ENCODE peak calls at places on chromosomes 7 and 10, in five cellular contexts. One of them, this sample, is unnamed.

GRCh38 chr7:157459966-157460365 is 123.2 kb downstream of the DNAJB6 start:
- DNase-seq in CD8-positive, alpha-beta memory T cell: no peak
- DNase-seq in heart left ventricle: no peak
- DNase-seq in astrocyte of the spinal cord: no peak
- DNase-seq in A549: no peak
- DNase-seq in this sample: no peak

GRCh38 chr10:34171957-34172527 is 643.1 kb downstream of the PARD3 start:
- DNase-seq in astrocyte of the spinal cord: no peak
- DNase-seq in heart left ventricle: no peak
- DNase-seq in CD8-positive, alpha-beta memory T cell: no peak
- DNase-seq in A549: no peak
- DNase-seq in this sample: no peak

GRCh38 chr10:6269953-6270867 is 67.5 kb downstream of the PFKFB3 start:
- DNase-seq in astrocyte of the spinal cord: no peak
- DNase-seq in CD8-positive, alpha-beta memory T cell: peak
- DNase-seq in A549: no peak
- DNase-seq in heart left ventricle: no peak
- DNase-seq in this sample: peak

GRCh38 chr7:143008007-143008901 is 18.7 kb downstream of the OR9A2 start:
- DNase-seq in astrocyte of the spinal cord: peak
- DNase-seq in heart left ventricle: peak
- DNase-seq in CD8-positive, alpha-beta memory T cell: peak
- DNase-seq in A549: peak
- DNase-seq in this sample: peak

GRCh38 chr7:112176241-112176640 is 30.0 kb downstream of the DOCK4 start:
- DNase-seq in CD8-positive, alpha-beta memory T cell: no peak
- DNase-seq in heart left ventricle: no peak
- DNase-seq in astrocyte of the spinal cord: no peak
- DNase-seq in A549: no peak
- DNase-seq in this sample: no peak

GRCh38 chr7:158602905-158603772 is 15.5 kb upstream of the PTPRN2 start:
- DNase-seq in CD8-positive, alpha-beta memory T cell: no peak
- DNase-seq in A549: peak
- DNase-seq in heart left ventricle: no peak
- DNase-seq in astrocyte of the spinal cord: peak
- DNase-seq in this sample: no peak

GRCh38 chr7:46321556-46322205 is 400.6 kb upstream of the IGFBP3 start:
- DNase-seq in CD8-positive, alpha-beta memory T cell: no peak
- DNase-seq in heart left ventricle: peak
- DNase-seq in A549: peak
- DNase-seq in astrocyte of the spinal cord: peak
- DNase-seq in this sample: no peak

GRCh38 chr7:41010967-41011366 is 691.9 kb downstream of the INHBA start:
- DNase-seq in astrocyte of the spinal cord: no peak
- DNase-seq in A549: no peak
- DNase-seq in heart left ventricle: peak
- DNase-seq in CD8-positive, alpha-beta memory T cell: no peak
- DNase-seq in this sample: no peak

GRCh38 chr7:80284848-80285247 is 150.2 kb downstream of the GNAI1 start:
- DNase-seq in astrocyte of the spinal cord: peak
- DNase-seq in CD8-positive, alpha-beta memory T cell: no peak
- DNase-seq in heart left ventricle: no peak
- DNase-seq in A549: no peak
- DNase-seq in this sample: no peak

GRCh38 chr10:91536101-91536500 is 96.8 kb downstream of the PPP1R3C start:
- DNase-seq in A549: no peak
- DNase-seq in astrocyte of the spinal cord: no peak
- DNase-seq in CD8-positive, alpha-beta memory T cell: no peak
- DNase-seq in heart left ventricle: no peak
- DNase-seq in this sample: no peak

GRCh38 chr10:37754538-37755323 is 102.7 kb downstream of the ZNF248 start:
- DNase-seq in A549: peak
- DNase-seq in CD8-positive, alpha-beta memory T cell: no peak
- DNase-seq in heart left ventricle: no peak
- DNase-seq in astrocyte of the spinal cord: no peak
- DNase-seq in this sample: peak

GRCh38 chr7:152395115-152395514 is 40.7 kb downstream of the KMT2C start:
- DNase-seq in astrocyte of the spinal cord: peak
- DNase-seq in heart left ventricle: no peak
- DNase-seq in A549: peak
- DNase-seq in CD8-positive, alpha-beta memory T cell: no peak
- DNase-seq in this sample: no peak

GRCh38 chr7:135672560-135673359 is 10.4 kb downstream of the STMP1 start:
- DNase-seq in astrocyte of the spinal cord: peak
- DNase-seq in A549: peak
- DNase-seq in CD8-positive, alpha-beta memory T cell: no peak
- DNase-seq in heart left ventricle: no peak
- DNase-seq in this sample: peak

GRCh38 chr10:4850400-4850799 is 24.4 kb downstream of the AKR1E2 start:
- DNase-seq in astrocyte of the spinal cord: no peak
- DNase-seq in CD8-positive, alpha-beta memory T cell: no peak
- DNase-seq in A549: no peak
- DNase-seq in heart left ventricle: no peak
- DNase-seq in this sample: no peak

GRCh38 chr7:22675436-22675835 is 51.6 kb upstream of the IL6 start:
- DNase-seq in astrocyte of the spinal cord: no peak
- DNase-seq in heart left ventricle: no peak
- DNase-seq in CD8-positive, alpha-beta memory T cell: no peak
- DNase-seq in A549: no peak
- DNase-seq in this sample: no peak

GRCh38 chr10:46545861-46546590 is 10.4 kb downstream of the GPRIN2 start:
- DNase-seq in astrocyte of the spinal cord: no peak
- DNase-seq in A549: no peak
- DNase-seq in heart left ventricle: no peak
- DNase-seq in CD8-positive, alpha-beta memory T cell: no peak
- DNase-seq in this sample: no peak

DNA sequence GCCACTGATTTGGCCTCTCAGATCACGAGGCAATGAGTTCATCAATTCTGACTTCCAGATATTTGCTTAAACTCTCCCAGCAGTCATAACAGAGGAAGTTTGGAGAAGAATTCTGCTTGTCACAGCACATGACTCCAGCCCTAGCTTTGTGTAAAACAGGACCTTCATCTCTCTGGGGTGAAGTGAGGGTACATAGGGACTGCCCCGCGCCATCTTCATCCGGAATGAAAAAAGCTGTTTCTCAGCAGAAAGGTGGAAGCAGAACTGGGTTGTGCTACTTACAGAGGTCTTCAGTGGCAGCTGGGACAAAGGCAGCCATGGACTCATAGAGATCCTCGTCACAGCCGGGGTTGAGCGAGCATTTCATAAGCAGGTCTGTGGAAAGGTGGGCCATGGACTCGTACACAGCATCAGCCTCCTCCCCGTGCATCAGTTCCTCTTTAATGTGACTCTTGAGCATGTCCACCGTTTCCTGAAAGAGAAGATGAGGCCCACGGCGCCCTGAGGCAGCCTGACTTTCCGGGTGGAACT is 58.4 kb upstream of the TM9SF3 start:
- DNase-seq in heart left ventricle: peak
- DNase-seq in astrocyte of the spinal cord: no peak
- DNase-seq in CD8-positive, alpha-beta memory T cell: no peak
- DNase-seq in A549: no peak
- DNase-seq in this sample: no peak
- H3K4me3 ChIP-seq in heart left ventricle: no peak
- H3K4me3 ChIP-seq in astrocyte of the spinal cord: no peak
- H3K4me3 ChIP-seq in CD8-positive, alpha-beta memory T cell: no peak
- H3K4me3 ChIP-seq in A549: no peak
- H3K4me3 ChIP-seq in this sample: no peak

DNA sequence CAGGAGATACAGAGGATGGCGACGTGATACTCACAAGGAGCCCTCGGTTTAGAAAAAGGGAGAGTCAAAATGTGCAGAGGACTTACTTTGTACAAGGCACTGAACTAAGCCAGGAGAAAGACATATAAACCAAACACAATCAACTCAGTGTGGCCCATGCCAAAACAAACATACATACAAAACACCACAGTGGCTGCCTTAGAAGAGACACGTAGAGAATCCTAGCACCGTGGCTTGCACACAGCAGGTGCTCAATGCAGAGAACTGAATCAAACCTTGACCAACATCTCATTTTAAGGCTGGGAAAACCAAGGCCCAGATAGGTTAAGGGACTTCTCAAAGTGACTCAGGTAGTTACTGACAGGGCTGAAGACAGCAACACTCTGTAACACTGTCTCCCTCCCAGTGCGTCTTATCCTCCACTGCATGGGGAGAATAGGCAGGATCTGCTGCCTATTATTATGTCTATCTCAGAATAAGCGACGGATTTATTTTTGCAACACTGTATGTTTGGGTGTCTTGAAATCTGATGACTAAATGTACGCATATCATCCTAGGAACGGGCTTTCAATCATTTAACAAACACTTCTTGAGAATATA is 11.0 kb downstream of the SORBS1 start:
- DNase-seq in A549: no peak
- DNase-seq in CD8-positive, alpha-beta memory T cell: no peak
- DNase-seq in heart left ventricle: no peak
- DNase-seq in astrocyte of the spinal cord: peak
- DNase-seq in this sample: no peak
- H3K4me3 ChIP-seq in A549: no peak
- H3K4me3 ChIP-seq in CD8-positive, alpha-beta memory T cell: no peak
- H3K4me3 ChIP-seq in heart left ventricle: no peak
- H3K4me3 ChIP-seq in astrocyte of the spinal cord: no peak
- H3K4me3 ChIP-seq in this sample: no peak

DNA sequence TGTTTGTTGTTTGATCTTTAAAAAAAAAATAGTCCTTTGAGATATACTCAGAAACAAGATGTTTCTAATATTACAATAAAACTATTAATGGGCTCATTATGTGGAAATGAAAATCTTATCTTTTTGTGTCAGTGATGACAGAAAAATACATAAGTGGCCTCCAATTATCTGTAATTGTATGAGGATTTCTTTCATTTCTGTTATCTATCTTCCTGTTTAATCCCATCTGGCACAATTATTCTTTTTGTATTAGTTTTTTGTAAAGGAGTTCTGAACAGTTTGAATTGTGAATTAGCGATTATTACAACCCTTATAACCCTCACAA is 270.8 kb downstream of the BBS9 start:
- DNase-seq in A549: no peak
- DNase-seq in astrocyte of the spinal cord: no peak
- DNase-seq in CD8-positive, alpha-beta memory T cell: no peak
- DNase-seq in heart left ventricle: no peak
- DNase-seq in this sample: no peak
- H3K4me3 ChIP-seq in A549: no peak
- H3K4me3 ChIP-seq in astrocyte of the spinal cord: no peak
- H3K4me3 ChIP-seq in CD8-positive, alpha-beta memory T cell: no peak
- H3K4me3 ChIP-seq in heart left ventricle: no peak
- H3K4me3 ChIP-seq in this sample: no peak

GRCh38 chr7:20787658-20788057 is 972 bp upstream of the SP8 start:
- DNase-seq in CD8-positive, alpha-beta memory T cell: no peak
- DNase-seq in heart left ventricle: no peak
- DNase-seq in astrocyte of the spinal cord: no peak
- DNase-seq in A549: no peak
- DNase-seq in this sample: no peak

GRCh38 chr7:20786049-20786412 is 655 bp downstream of the SP8 start:
- DNase-seq in astrocyte of the spinal cord: no peak
- DNase-seq in CD8-positive, alpha-beta memory T cell: no peak
- DNase-seq in A549: no peak
- DNase-seq in heart left ventricle: no peak
- DNase-seq in this sample: no peak

GRCh38 chr7:20786421-20786778 is 286 bp downstream of the SP8 start:
- DNase-seq in CD8-positive, alpha-beta memory T cell: no peak
- DNase-seq in A549: no peak
- DNase-seq in astrocyte of the spinal cord: no peak
- DNase-seq in heart left ventricle: no peak
- DNase-seq in this sample: no peak

GRCh38 chr7:20785211-20786048 is 1.3 kb downstream of the SP8 start:
- DNase-seq in astrocyte of the spinal cord: no peak
- DNase-seq in heart left ventricle: no peak
- DNase-seq in A549: no peak
- DNase-seq in CD8-positive, alpha-beta memory T cell: no peak
- DNase-seq in this sample: no peak

DNA sequence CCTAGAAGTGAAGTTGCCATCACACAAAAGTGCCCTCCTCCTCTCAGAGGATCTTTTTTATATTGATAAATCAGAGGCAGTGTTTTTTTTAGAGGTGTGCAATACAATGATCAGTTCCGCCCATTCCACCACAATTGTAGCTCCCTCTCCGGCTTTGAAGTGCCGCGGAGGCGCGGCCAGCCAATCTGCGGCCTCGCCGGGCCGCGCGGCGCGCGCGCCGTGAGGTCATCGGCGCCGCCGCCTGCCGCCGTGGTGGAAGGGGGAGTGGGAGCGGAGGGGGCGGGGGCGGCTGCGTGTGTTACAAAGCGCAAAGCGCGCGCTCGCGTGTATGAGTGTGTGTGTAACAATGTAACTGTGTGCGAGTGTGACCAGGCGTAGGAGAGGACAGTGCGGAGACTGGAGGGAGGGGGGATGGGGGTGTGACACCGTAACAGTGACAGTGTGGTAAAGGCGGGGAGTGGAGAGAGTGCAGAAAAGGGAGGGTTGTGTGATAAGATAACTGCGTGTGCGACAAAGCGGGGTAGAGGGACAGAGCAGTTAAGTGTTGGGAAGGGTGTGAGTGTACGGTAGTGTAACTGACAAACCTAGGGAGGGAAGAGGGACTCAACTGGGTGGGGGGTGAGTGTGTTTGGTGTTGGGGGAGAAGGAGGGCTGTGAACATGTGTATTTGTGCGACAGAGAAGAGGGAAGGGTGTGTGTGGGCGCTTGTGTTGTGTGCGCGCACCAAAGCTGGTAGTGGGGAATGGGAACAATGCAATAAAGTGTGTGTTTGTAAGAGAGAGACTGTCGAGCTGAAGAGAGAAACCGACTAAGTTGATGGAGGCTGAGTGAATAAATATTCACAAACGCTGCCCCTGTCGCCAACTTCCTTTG is at the start of gene SP8:
- DNase-seq in astrocyte of the spinal cord: no peak
- DNase-seq in heart left ventricle: no peak
- DNase-seq in CD8-positive, alpha-beta memory T cell: no peak
- DNase-seq in A549: no peak
- DNase-seq in this sample: no peak
- H3K4me3 ChIP-seq in astrocyte of the spinal cord: peak
- H3K4me3 ChIP-seq in heart left ventricle: peak
- H3K4me3 ChIP-seq in CD8-positive, alpha-beta memory T cell: no peak
- H3K4me3 ChIP-seq in A549: peak
- H3K4me3 ChIP-seq in this sample: no peak

DNA sequence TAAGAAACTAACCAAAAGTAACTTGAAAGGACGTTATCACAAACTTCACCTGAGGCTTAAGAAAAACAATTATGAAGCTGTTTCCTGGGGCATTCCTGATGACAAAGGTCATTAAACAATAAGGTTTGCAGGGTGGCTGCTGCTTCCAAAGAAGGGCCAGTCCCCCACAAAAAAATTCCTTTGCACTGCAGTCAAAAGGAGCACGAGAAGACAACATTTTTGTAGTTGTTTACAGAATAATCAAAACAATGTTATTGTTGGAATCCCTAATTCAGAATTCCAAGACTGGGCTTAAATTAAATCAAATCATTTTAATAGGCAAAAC is 398 bp upstream of the USP54 start:
- DNase-seq in astrocyte of the spinal cord: no peak
- DNase-seq in A549: peak
- DNase-seq in CD8-positive, alpha-beta memory T cell: no peak
- DNase-seq in heart left ventricle: no peak
- DNase-seq in this sample: no peak
- H3K4me3 ChIP-seq in astrocyte of the spinal cord: no peak
- H3K4me3 ChIP-seq in A549: peak
- H3K4me3 ChIP-seq in CD8-positive, alpha-beta memory T cell: peak
- H3K4me3 ChIP-seq in heart left ventricle: peak
- H3K4me3 ChIP-seq in this sample: peak

DNA sequence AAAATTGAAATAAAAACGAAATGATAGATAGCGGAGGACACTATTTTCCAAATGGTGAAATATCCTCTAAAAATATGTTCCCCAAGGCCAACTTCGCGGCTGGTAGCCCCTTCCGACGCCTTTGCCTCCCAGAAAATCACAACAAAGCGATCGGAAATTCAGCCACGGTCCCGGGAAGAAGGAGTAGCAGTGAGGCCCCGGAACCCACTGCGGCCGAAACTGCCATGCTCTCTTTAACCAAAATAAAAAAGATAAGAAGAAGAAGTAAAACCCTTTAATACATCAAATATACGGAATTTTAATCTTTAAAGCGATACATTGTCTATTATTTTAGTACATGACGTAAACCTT is 4.0 kb downstream of the ZNF503 start:
- DNase-seq in astrocyte of the spinal cord: peak
- DNase-seq in CD8-positive, alpha-beta memory T cell: no peak
- DNase-seq in A549: no peak
- DNase-seq in heart left ventricle: no peak
- DNase-seq in this sample: no peak
- H3K4me3 ChIP-seq in astrocyte of the spinal cord: peak
- H3K4me3 ChIP-seq in CD8-positive, alpha-beta memory T cell: no peak
- H3K4me3 ChIP-seq in A549: no peak
- H3K4me3 ChIP-seq in heart left ventricle: peak
- H3K4me3 ChIP-seq in this sample: no peak

This sample was measured in Jurkat, Clone E6-1.